ENCODE peak calls at places on chromosomes 2 and 18, in eight cellular contexts. One of them, this sample, is unnamed.

GRCh38 chr2:196718796-196719564 is 79.5 kb downstream of the CCDC150 start:
- DNase-seq in colonic mucosa: no peak
- DNase-seq in fibroblast of lung: peak; percentile 86
- DNase-seq in PC-9: no peak
- DNase-seq in NB4: peak; percentile 22
- DNase-seq in lung: no peak
- DNase-seq in BE2C: peak; percentile 55
- DNase-seq in foreskin fibroblast: peak; percentile 76
- DNase-seq in this sample: peak; percentile 47

GRCh38 chr18:2570772-2571199 is 519 bp downstream of the METTL4 start:
- DNase-seq in foreskin fibroblast: peak; percentile 52
- DNase-seq in fibroblast of lung: peak; percentile 78
- DNase-seq in BE2C: peak; percentile 44
- DNase-seq in NB4: peak; percentile 77
- DNase-seq in lung: peak; percentile 79
- DNase-seq in PC-9: no peak
- DNase-seq in colonic mucosa: peak; percentile 74
- DNase-seq in this sample: peak; percentile 73

GRCh38 chr2:149612122-149612521 is 24.5 kb upstream of the MMADHC start:
- DNase-seq in fibroblast of lung: peak; percentile 41
- DNase-seq in lung: no peak
- DNase-seq in NB4: no peak
- DNase-seq in PC-9: no peak
- DNase-seq in foreskin fibroblast: no peak
- DNase-seq in BE2C: no peak
- DNase-seq in colonic mucosa: no peak
- DNase-seq in this sample: no peak

GRCh38 chr2:241796610-241797138 is 12.3 kb upstream of the NEU4 start:
- DNase-seq in BE2C: peak; percentile 8
- DNase-seq in PC-9: no peak
- DNase-seq in NB4: no peak
- DNase-seq in fibroblast of lung: no peak
- DNase-seq in lung: no peak
- DNase-seq in foreskin fibroblast: no peak
- DNase-seq in colonic mucosa: peak; percentile 74
- DNase-seq in this sample: no peak

GRCh38 chr2:85811850-85812735 is 58.3 kb downstream of the ATOH8 start:
- DNase-seq in NB4: no peak
- DNase-seq in lung: peak; percentile 27
- DNase-seq in PC-9: no peak
- DNase-seq in BE2C: no peak
- DNase-seq in colonic mucosa: no peak
- DNase-seq in foreskin fibroblast: no peak
- DNase-seq in fibroblast of lung: no peak
- DNase-seq in this sample: no peak

GRCh38 chr2:21423854-21424253 is 300.1 kb downstream of the TDRD15 start:
- DNase-seq in foreskin fibroblast: no peak
- DNase-seq in NB4: no peak
- DNase-seq in lung: no peak
- DNase-seq in PC-9: no peak
- DNase-seq in colonic mucosa: no peak
- DNase-seq in BE2C: no peak
- DNase-seq in fibroblast of lung: peak; percentile 26
- DNase-seq in this sample: no peak

GRCh38 chr2:77508511-77508910 is 13.7 kb downstream of the LRRTM4 start:
- DNase-seq in lung: no peak
- DNase-seq in fibroblast of lung: no peak
- DNase-seq in foreskin fibroblast: no peak
- DNase-seq in colonic mucosa: no peak
- DNase-seq in PC-9: no peak
- DNase-seq in NB4: no peak
- DNase-seq in BE2C: no peak
- DNase-seq in this sample: no peak

GRCh38 chr2:241937297-241937696 is 67.8 kb downstream of the RTP5 start:
- DNase-seq in colonic mucosa: no peak
- DNase-seq in fibroblast of lung: no peak
- DNase-seq in NB4: no peak
- DNase-seq in PC-9: no peak
- DNase-seq in BE2C: no peak
- DNase-seq in lung: no peak
- DNase-seq in foreskin fibroblast: no peak
- DNase-seq in this sample: no peak

GRCh38 chr18:31156831-31157763 is 5.6 kb downstream of the DSC1 start:
- DNase-seq in PC-9: peak; percentile 86
- DNase-seq in colonic mucosa: no peak
- DNase-seq in NB4: no peak
- DNase-seq in fibroblast of lung: no peak
- DNase-seq in lung: no peak
- DNase-seq in BE2C: no peak
- DNase-seq in foreskin fibroblast: no peak
- DNase-seq in this sample: peak; percentile 26

GRCh38 chr18:31162825-31163435 is at the start of gene DSC1:
- DNase-seq in lung: no peak
- DNase-seq in NB4: peak; percentile 18
- DNase-seq in BE2C: no peak
- DNase-seq in colonic mucosa: no peak
- DNase-seq in PC-9: no peak
- DNase-seq in foreskin fibroblast: no peak
- DNase-seq in fibroblast of lung: no peak
- DNase-seq in this sample: no peak

GRCh38 chr18:31162419-31162793 is 250 bp downstream of the DSC1 start:
- DNase-seq in colonic mucosa: no peak
- DNase-seq in foreskin fibroblast: no peak
- DNase-seq in BE2C: no peak
- DNase-seq in fibroblast of lung: no peak
- DNase-seq in NB4: no peak
- DNase-seq in PC-9: no peak
- DNase-seq in lung: no peak
- DNase-seq in this sample: no peak

DNA sequence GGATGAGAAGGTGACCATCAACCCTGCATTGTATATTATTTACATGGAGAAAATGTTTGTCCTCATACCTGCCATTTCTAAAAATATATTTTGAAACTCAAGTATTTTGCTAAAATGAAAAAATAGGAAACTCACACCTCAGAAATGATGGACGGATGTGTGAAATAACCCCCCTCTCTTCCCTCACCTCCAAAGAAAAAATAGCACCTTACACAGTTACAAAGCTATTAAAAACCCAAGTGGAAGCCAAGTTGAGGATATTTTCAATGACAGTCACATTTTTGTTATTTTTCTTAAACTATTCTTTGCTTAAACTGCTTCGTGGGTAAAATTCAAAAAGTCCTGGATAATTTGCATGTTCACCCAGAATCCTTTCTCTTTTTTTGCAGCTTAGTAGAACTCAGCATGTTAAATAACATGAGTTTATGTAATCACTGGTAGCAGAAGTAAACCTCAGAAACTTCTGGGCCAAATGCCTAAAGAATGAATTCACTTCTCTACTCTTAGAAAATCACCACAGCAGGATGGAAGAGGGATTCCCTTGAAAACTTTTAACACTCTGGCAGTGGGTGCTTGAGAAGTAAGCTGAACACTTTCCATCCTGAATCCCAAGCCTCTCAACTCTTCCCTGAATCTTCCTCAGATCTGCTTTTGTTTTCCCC is 768 bp downstream of the DSC1 start:
- DNase-seq in fibroblast of lung: no peak
- DNase-seq in lung: no peak
- DNase-seq in NB4: no peak
- DNase-seq in foreskin fibroblast: no peak
- DNase-seq in PC-9: no peak
- DNase-seq in BE2C: no peak
- DNase-seq in colonic mucosa: no peak
- DNase-seq in this sample: no peak
- TF ChIP-seq CTCF in fibroblast of lung: no peak
- TF ChIP-seq CTCF in lung: no peak
- TF ChIP-seq CTCF in NB4: no peak
- TF ChIP-seq CTCF in foreskin fibroblast: no peak
- TF ChIP-seq CTCF in PC-9: no peak
- TF ChIP-seq CTCF in BE2C: no peak
- TF ChIP-seq CTCF in colonic mucosa: no peak
- TF ChIP-seq CTCF in this sample: no peak

GRCh38 chr18:27748336-27748735 is 428.6 kb downstream of the CDH2 start:
- DNase-seq in NB4: no peak
- DNase-seq in BE2C: no peak
- DNase-seq in lung: no peak
- DNase-seq in foreskin fibroblast: no peak
- DNase-seq in fibroblast of lung: no peak
- DNase-seq in colonic mucosa: no peak
- DNase-seq in PC-9: no peak
- DNase-seq in this sample: no peak

GRCh38 chr18:27752944-27753343 is 424.0 kb downstream of the CDH2 start:
- DNase-seq in PC-9: no peak
- DNase-seq in NB4: no peak
- DNase-seq in fibroblast of lung: no peak
- DNase-seq in BE2C: no peak
- DNase-seq in lung: no peak
- DNase-seq in colonic mucosa: no peak
- DNase-seq in foreskin fibroblast: no peak
- DNase-seq in this sample: no peak

GRCh38 chr18:27749189-27749588 is 427.7 kb downstream of the CDH2 start:
- DNase-seq in colonic mucosa: no peak
- DNase-seq in fibroblast of lung: no peak
- DNase-seq in BE2C: no peak
- DNase-seq in foreskin fibroblast: no peak
- DNase-seq in PC-9: no peak
- DNase-seq in NB4: no peak
- DNase-seq in lung: no peak
- DNase-seq in this sample: peak; percentile 5

GRCh38 chr18:27746241-27746640 is 430.7 kb downstream of the CDH2 start:
- DNase-seq in lung: no peak
- DNase-seq in foreskin fibroblast: no peak
- DNase-seq in fibroblast of lung: no peak
- DNase-seq in PC-9: no peak
- DNase-seq in NB4: no peak
- DNase-seq in colonic mucosa: no peak
- DNase-seq in BE2C: no peak
- DNase-seq in this sample: no peak

DNA sequence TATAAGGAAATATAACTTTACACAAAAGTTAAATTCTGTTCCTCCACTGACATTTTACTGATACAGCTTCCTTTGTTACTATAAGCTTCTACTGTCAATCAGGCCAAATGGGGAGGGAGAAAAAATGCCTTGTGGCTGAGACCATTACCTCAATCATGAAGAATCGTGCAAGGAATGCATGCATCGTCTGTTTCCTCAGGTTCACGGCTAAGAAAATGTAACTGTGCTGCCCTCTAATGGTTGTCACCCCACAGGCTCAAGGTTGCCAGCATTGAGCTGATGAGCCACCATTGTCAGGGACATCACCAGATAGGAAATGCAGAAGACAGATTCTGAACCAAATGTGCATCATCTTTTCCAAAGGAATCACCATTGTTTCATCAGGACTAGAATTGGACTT is 426.9 kb downstream of the CDH2 start:
- DNase-seq in lung: no peak
- DNase-seq in NB4: peak; percentile 49
- DNase-seq in colonic mucosa: peak; percentile 17
- DNase-seq in BE2C: peak; percentile 30
- DNase-seq in PC-9: peak; percentile 33
- DNase-seq in fibroblast of lung: peak; percentile 14
- DNase-seq in foreskin fibroblast: no peak
- DNase-seq in this sample: peak; percentile 55
- TF ChIP-seq CTCF in lung: no peak
- TF ChIP-seq CTCF in NB4: peak; percentile 58
- TF ChIP-seq CTCF in colonic mucosa: no peak
- TF ChIP-seq CTCF in BE2C: peak; percentile 69
- TF ChIP-seq CTCF in PC-9: peak; percentile 27
- TF ChIP-seq CTCF in fibroblast of lung: peak; percentile 42
- TF ChIP-seq CTCF in foreskin fibroblast: peak; percentile 56
- TF ChIP-seq CTCF in this sample: peak; percentile 72

GRCh38 chr2:174336403-174337336 is 1.9 kb downstream of the SP9 start:
- DNase-seq in PC-9: no peak
- DNase-seq in NB4: peak; percentile 84
- DNase-seq in fibroblast of lung: no peak
- DNase-seq in lung: no peak
- DNase-seq in foreskin fibroblast: no peak
- DNase-seq in colonic mucosa: peak; percentile 60
- DNase-seq in BE2C: peak; percentile 33
- DNase-seq in this sample: peak; percentile 67

GRCh38 chr2:174333502-174334277 is 1.1 kb upstream of the SP9 start:
- DNase-seq in BE2C: no peak
- DNase-seq in fibroblast of lung: no peak
- DNase-seq in NB4: no peak
- DNase-seq in colonic mucosa: no peak
- DNase-seq in lung: no peak
- DNase-seq in PC-9: no peak
- DNase-seq in foreskin fibroblast: no peak
- DNase-seq in this sample: peak; percentile 45

GRCh38 chr2:174334278-174334715 is 457 bp upstream of the SP9 start:
- DNase-seq in PC-9: no peak
- DNase-seq in fibroblast of lung: no peak
- DNase-seq in colonic mucosa: no peak
- DNase-seq in lung: no peak
- DNase-seq in NB4: peak; percentile 22
- DNase-seq in BE2C: no peak
- DNase-seq in foreskin fibroblast: no peak
- DNase-seq in this sample: no peak

GRCh38 chr2:174335605-174336402 is 1.1 kb downstream of the SP9 start:
- DNase-seq in PC-9: no peak
- DNase-seq in lung: no peak
- DNase-seq in foreskin fibroblast: no peak
- DNase-seq in BE2C: no peak
- DNase-seq in fibroblast of lung: no peak
- DNase-seq in NB4: peak; percentile 60
- DNase-seq in colonic mucosa: no peak
- DNase-seq in this sample: peak; percentile 65

DNA sequence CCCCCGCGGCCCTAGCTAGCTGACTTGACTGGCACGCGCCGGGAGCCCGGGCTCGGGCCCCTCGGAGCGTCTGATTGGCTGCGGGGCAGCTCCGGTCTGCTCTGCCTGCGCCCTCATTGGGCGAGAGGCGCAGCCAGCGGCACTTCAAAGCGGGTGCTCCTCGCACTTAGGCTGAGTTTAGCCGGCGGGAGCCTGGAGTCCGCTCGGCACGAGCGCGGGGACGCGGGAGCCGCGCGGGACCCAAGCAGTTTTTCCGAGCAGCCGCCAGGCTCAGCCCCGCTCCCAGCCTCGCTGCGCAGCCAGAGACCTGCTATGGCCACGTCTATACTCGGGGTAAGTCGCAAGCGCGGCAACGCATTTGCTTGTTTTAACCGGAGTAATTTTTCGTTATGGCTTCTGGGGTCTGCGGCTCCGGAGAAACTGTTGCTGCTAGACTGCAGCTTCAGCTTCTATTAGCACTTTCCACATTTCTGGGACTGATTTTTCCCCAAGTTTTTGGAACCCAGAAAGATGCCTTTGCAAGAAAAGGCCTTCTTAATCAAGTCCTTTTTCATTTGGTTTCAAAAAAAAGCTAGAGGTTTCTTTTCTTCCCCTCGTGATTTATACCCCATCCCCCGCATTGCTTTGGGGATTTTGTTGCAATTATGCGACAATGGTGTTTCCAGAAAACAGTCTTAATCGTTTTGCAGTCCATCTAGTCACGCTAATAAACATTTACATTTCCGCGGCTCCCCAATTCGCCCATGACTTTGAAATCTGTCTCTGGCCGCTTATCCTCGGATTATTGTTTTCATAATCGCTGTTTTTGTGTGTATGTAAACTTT is at the start of gene SP9:
- DNase-seq in NB4: peak; percentile 26
- DNase-seq in foreskin fibroblast: peak; percentile 38
- DNase-seq in BE2C: peak; percentile 44
- DNase-seq in colonic mucosa: no peak
- DNase-seq in fibroblast of lung: peak; percentile 50
- DNase-seq in PC-9: no peak
- DNase-seq in lung: no peak
- DNase-seq in this sample: peak; percentile 83
- TF ChIP-seq CTCF in NB4: no peak
- TF ChIP-seq CTCF in foreskin fibroblast: no peak
- TF ChIP-seq CTCF in BE2C: no peak
- TF ChIP-seq CTCF in colonic mucosa: no peak
- TF ChIP-seq CTCF in fibroblast of lung: no peak
- TF ChIP-seq CTCF in PC-9: no peak
- TF ChIP-seq CTCF in lung: no peak
- TF ChIP-seq CTCF in this sample: no peak

DNA sequence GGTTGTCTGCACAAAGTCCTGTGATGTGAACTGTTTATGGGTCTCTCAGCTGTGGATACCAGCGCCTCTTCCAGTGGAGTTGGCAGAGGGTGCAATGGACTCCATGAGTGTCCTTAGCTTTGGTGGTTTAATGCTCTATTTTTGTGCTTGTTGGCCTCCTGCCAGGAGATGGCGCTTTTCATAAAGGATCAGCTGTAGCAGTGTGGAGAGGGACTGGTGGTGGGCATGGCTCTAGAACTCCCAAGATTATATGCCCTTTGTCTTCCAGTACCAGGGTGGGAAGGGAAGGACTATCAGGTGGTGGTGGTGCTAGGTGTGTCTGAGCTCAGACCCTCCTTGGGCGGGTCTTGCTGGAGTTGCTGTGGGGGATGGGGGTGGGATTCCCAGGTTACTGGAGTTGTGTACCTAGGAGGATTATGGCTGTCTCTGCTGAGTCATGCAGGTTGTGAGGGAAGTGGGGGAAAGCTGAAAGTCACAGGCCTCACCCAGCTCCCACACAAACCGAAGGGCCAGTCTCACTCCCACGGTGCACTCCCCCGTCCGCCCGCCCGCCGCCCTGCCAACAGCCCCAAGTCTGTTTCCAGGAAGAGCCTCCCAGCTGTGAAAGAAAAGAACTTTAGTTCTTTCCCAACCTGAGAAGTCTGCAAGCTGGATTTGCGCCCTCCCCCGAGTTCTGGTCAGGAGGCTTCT is 108.1 kb downstream of the MARCO start:
- DNase-seq in foreskin fibroblast: no peak
- DNase-seq in colonic mucosa: no peak
- DNase-seq in NB4: peak; percentile 68
- DNase-seq in fibroblast of lung: no peak
- DNase-seq in lung: no peak
- DNase-seq in PC-9: no peak
- DNase-seq in BE2C: peak; percentile 15
- DNase-seq in this sample: peak; percentile 17
- TF ChIP-seq CTCF in foreskin fibroblast: no peak
- TF ChIP-seq CTCF in colonic mucosa: no peak
- TF ChIP-seq CTCF in NB4: peak; percentile 50
- TF ChIP-seq CTCF in fibroblast of lung: no peak
- TF ChIP-seq CTCF in lung: no peak
- TF ChIP-seq CTCF in PC-9: no peak
- TF ChIP-seq CTCF in BE2C: peak; percentile 11
- TF ChIP-seq CTCF in this sample: no peak